ENCODE peak calls at places on chromosomes 2 and 18, in four cellular contexts. L is A549, W is epithelial cell of proximal tubule, F is fibroblast of pulmonary artery. K is an unnamed sample.

GRCh38 chr2:234422242-234422641 is 74.6 kb downstream of the ARL4C start:
- DNase-seq in L (peak; percentile 92), W (peak; percentile 89), F (peak; percentile 86), K (peak; percentile 91)

GRCh38 chr2:64840419-64840818 is 148.8 kb upstream of the SLC1A4 start:
- DNase-seq in L (no peak), W (no peak), F (no peak), K (peak; percentile 87)

GRCh38 chr2:218419630-218420216 is 800 bp downstream of the VIL1 start:
- DNase-seq in L (no peak), W (no peak), F (no peak), K (no peak)

GRCh38 chr2:159265171-159265576 is 21.3 kb downstream of the WDSUB1 start:
- DNase-seq in L (peak; percentile 11), W (peak; percentile 20), F (peak; percentile 56), K (peak; percentile 10)

GRCh38 chr18:41703744-41704530 is 251.1 kb upstream of the PIK3C3 start:
- DNase-seq in L (no peak), W (no peak), F (peak; percentile 53), K (peak; percentile 6)

GRCh38 chr2:233814063-233814435 is 35.9 kb downstream of the MROH2A start:
- DNase-seq in L (peak; percentile 44), W (no peak), F (no peak), K (peak; percentile 20)

GRCh38 chr2:203804766-203805484 is 62.6 kb upstream of the CTLA4 start:
- DNase-seq in L (no peak), W (no peak), F (peak; percentile 77), K (peak; percentile 51)

GRCh38 chr2:86675104-86675503 is 45.0 kb upstream of the RMND5A start:
- DNase-seq in L (no peak), W (no peak), F (no peak), K (no peak)

GRCh38 chr18:24964213-24964612 is 387.8 kb downstream of the ZNF521 start:
- DNase-seq in L (no peak), W (no peak), F (no peak), K (peak; percentile 36)

DNA sequence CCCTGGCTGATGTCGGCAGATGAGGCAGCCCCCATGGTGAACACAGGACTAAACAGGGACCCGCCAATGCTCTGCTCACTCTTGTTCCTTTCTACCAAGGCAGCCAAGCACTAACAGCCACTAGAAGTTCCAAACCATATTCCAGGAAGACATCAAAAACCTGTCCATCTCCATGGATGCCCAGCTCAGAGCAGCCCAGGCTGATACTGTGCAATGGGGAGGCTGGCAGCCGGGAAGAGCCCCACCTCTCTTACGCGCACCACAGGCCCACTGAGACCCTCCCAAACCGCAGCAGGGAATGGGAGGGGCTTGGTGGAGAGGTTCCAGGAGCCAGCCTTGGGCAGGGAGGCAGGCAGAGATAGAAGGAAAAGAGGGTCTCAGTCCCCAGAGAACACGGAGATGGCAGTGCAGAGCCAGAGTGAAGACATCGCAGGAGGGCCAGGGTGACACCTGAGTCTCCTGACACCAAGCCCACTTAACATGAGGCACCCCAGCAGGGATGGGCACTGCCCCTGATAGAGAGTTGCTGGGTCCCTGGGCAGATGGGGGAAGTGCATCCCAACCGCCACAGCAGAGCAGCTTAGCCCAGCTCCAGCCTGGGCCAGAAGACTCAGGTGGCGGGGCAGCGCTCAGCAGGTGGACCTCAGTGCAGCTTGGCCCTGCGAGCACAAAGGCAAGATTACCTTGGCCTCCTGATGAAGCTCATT is 3.4 kb downstream of the HS6ST1 start:
- DNase-seq in L (no peak), W (no peak), F (no peak), K (no peak)
- TF ChIP-seq CTCF in L (no peak), W (no peak), F (no peak), K (no peak)

DNA sequence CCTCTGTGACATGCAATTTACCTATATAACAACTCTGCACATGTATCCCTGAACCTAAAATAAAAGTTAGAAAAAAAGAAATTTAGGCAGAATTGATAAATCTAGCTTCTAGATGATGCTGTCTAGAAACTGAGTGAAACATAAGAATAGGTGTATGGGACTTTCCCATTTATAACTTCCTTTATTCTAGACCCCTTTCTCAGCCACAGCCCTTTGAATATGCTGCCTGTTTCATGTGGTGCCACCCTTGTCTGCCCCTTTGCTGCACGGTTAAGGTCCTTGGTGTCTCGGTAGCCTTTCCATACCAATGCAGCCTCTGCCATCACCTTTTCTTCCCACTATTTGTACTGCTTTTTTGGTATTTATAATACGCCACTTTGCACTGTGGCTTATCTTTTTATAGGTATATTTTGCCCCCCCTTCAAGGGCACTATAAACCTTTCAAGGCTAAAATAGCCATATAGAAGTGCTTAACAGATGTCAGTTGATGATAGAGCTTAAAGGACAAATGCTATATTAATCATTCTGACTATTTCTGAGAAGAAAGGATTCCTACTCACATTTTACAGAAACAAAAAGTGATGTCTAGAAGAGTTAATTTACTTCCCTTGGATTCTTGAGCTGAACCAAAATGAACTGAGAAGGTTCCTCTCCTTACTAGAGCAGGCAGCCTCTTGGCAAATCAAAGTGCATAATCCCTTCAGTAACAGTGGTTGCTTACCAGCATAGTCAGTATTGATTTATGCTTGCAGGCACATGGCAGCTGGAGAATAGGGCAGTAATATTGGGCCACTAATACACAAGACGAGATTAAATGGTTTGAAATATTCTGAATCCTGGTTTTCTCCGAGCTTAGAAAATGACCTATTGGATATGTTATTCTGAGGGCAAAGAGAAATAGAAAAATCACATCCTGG is 88.1 kb upstream of the CYP26B1 start:
- DNase-seq in L (no peak), W (no peak), F (no peak), K (no peak)
- H3K4me3 ChIP-seq in L (no peak overlapping the region), W (no peak overlapping the region), F (no peak overlapping the region), K (no peak overlapping the region)

GRCh38 chr2:2296400-2296799 is 34.7 kb downstream of the MYT1L start:
- DNase-seq in L (no peak), W (no peak), F (no peak), K (no peak)

GRCh38 chr2:2292381-2292780 is 38.7 kb downstream of the MYT1L start:
- DNase-seq in L (no peak), W (no peak), F (no peak), K (no peak)

GRCh38 chr2:2294183-2294675 is 36.8 kb downstream of the MYT1L start:
- DNase-seq in L (no peak), W (no peak), F (no peak), K (no peak)

GRCh38 chr2:2293527-2294089 is 37.5 kb downstream of the MYT1L start:
- DNase-seq in L (no peak), W (no peak), F (no peak), K (no peak)

GRCh38 chr2:2291500-2292260 is 39.4 kb downstream of the MYT1L start:
- DNase-seq in L (peak; percentile 13), W (no peak), F (no peak), K (no peak)
- TF ChIP-seq CTCF in L (no peak), W (peak; percentile 21), F (no peak), K (no peak)

DNA sequence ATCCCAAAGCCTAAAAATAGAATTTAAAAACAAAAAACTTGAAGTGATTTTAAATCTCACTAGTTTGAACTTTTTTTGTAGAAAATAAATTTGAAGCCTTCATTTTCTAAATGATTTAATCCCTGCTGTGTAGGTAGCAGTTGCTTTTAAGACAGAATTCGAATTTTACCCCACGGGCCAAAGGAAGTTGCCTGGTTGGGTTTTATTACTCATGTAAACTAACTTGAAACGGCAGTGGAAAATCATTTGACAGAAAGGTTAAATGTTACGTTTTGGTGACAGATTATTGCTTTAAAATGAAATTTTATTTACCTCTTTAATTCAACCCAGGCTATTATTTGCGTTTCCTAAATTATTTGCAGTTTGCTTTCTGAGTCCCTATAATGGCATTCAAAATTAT is 2.0 kb downstream of the MAPRE2 start:
- DNase-seq in L (no peak), W (no peak), F (no peak), K (no peak)
- H3K4me3 ChIP-seq in L (no peak overlapping the region), W (no peak overlapping the region), F (peak overlapping the region; percentile 94), K (no peak overlapping the region)

GRCh38 chr2:237354930-237355329 is 59.0 kb downstream of the COL6A3 start:
- DNase-seq in L (no peak), W (no peak), F (peak; percentile 64), K (peak; percentile 87)
- TF ChIP-seq CTCF in L (no peak), W (no peak), F (no peak), K (no peak)

GRCh38 chr2:76311713-76312112 is 601.0 kb upstream of the GCFC2 start:
- DNase-seq in L (no peak), W (no peak), F (no peak), K (no peak)

GRCh38 chr2:76318848-76319247 is 608.1 kb upstream of the GCFC2 start:
- DNase-seq in L (no peak), W (no peak), F (no peak), K (no peak)

GRCh38 chr2:76320716-76321115 is 610.0 kb upstream of the GCFC2 start:
- DNase-seq in L (no peak), W (no peak), F (no peak), K (no peak)

GRCh38 chr2:76314621-76315020 is 603.9 kb upstream of the GCFC2 start:
- DNase-seq in L (no peak), W (no peak), F (no peak), K (no peak)

GRCh38 chr2:76316691-76317090 is 606.0 kb upstream of the GCFC2 start:
- DNase-seq in L (no peak), W (no peak), F (no peak), K (no peak)
- H3K4me3 ChIP-seq in L (no peak overlapping the region), W (no peak overlapping the region), F (no peak overlapping the region), K (no peak overlapping the region)

GRCh38 chr18:38427234-38427633 is 861.6 kb upstream of the CELF4 start:
- DNase-seq in L (no peak), W (no peak), F (no peak), K (no peak)
- TF ChIP-seq CTCF in L (no peak), W (peak; percentile 30), F (no peak), K (no peak)

GRCh38 chr18:62505669-62506494 is 16.9 kb upstream of the ZCCHC2 start:
- DNase-seq in L (no peak), W (no peak), F (peak; percentile 8), K (no peak)
- H3K4me3 ChIP-seq in L (peak overlapping the region; percentile 50), W (peak overlapping the region; percentile 56), F (peak overlapping the region; percentile 6), K (peak overlapping the region; percentile 36)